ENCODE peak calls at places on chromosomes 3 and 15, in five cellular contexts. One of them, this sample, is unnamed.

GRCh38 chr3:23800731-23801130 is 5.0 kb upstream of the UBE2E1 start:
- DNase-seq in fibroblast of the aortic adventitia: peak
- DNase-seq in cardiac muscle cell: no peak
- DNase-seq in GM20000: peak
- DNase-seq in right lobe of liver: no peak
- DNase-seq in this sample: no peak

GRCh38 chr3:141401095-141401494 is 32.8 kb downstream of the ZBTB38 start:
- DNase-seq in fibroblast of the aortic adventitia: peak
- DNase-seq in cardiac muscle cell: no peak
- DNase-seq in GM20000: no peak
- DNase-seq in right lobe of liver: no peak
- DNase-seq in this sample: no peak

GRCh38 chr3:27859821-27860220 is 137.7 kb upstream of the EOMES start:
- DNase-seq in fibroblast of the aortic adventitia: no peak
- DNase-seq in cardiac muscle cell: no peak
- DNase-seq in GM20000: no peak
- DNase-seq in right lobe of liver: no peak
- DNase-seq in this sample: no peak

GRCh38 chr3:82055792-82056191 is 294.3 kb upstream of the GBE1 start:
- DNase-seq in fibroblast of the aortic adventitia: peak
- DNase-seq in cardiac muscle cell: peak
- DNase-seq in GM20000: no peak
- DNase-seq in right lobe of liver: no peak
- DNase-seq in this sample: no peak

GRCh38 chr15:58393196-58393790 is 38.5 kb upstream of the LIPC start:
- DNase-seq in fibroblast of the aortic adventitia: peak
- DNase-seq in cardiac muscle cell: no peak
- DNase-seq in GM20000: no peak
- DNase-seq in right lobe of liver: no peak
- DNase-seq in this sample: no peak

GRCh38 chr3:164524201-164524600 is 554.1 kb downstream of the SI start:
- DNase-seq in fibroblast of the aortic adventitia: no peak
- DNase-seq in cardiac muscle cell: no peak
- DNase-seq in GM20000: no peak
- DNase-seq in right lobe of liver: peak
- DNase-seq in this sample: no peak

GRCh38 chr3:15997274-15997943 is 177.1 kb upstream of the GALNT15 start:
- DNase-seq in fibroblast of the aortic adventitia: no peak
- DNase-seq in cardiac muscle cell: no peak
- DNase-seq in GM20000: peak
- DNase-seq in right lobe of liver: no peak
- DNase-seq in this sample: no peak

GRCh38 chr3:102089182-102089581 is 239.9 kb downstream of the NFKBIZ start:
- DNase-seq in fibroblast of the aortic adventitia: no peak
- DNase-seq in cardiac muscle cell: no peak
- DNase-seq in GM20000: no peak
- DNase-seq in right lobe of liver: no peak
- DNase-seq in this sample: no peak

GRCh38 chr3:24763421-24763820 is 268.8 kb upstream of the THRB start:
- DNase-seq in fibroblast of the aortic adventitia: no peak
- DNase-seq in cardiac muscle cell: no peak
- DNase-seq in GM20000: no peak
- DNase-seq in right lobe of liver: no peak
- DNase-seq in this sample: no peak

GRCh38 chr3:143123353-143123974 is 3.9 kb downstream of the CHST2 start:
- DNase-seq in fibroblast of the aortic adventitia: no peak
- DNase-seq in cardiac muscle cell: no peak
- DNase-seq in GM20000: no peak
- DNase-seq in right lobe of liver: no peak
- DNase-seq in this sample: no peak

GRCh38 chr15:64536244-64536836 is 76.0 kb downstream of the ZNF609 start:
- DNase-seq in fibroblast of the aortic adventitia: peak
- DNase-seq in cardiac muscle cell: no peak
- DNase-seq in GM20000: no peak
- DNase-seq in right lobe of liver: no peak
- DNase-seq in this sample: no peak

GRCh38 chr15:33608714-33609113 is 297.9 kb downstream of the RYR3 start:
- DNase-seq in fibroblast of the aortic adventitia: no peak
- DNase-seq in cardiac muscle cell: peak
- DNase-seq in GM20000: no peak
- DNase-seq in right lobe of liver: no peak
- DNase-seq in this sample: no peak

GRCh38 chr3:9946112-9947024 is 5.8 kb downstream of the PRRT3 start:
- DNase-seq in fibroblast of the aortic adventitia: peak
- DNase-seq in cardiac muscle cell: peak
- DNase-seq in GM20000: peak
- DNase-seq in right lobe of liver: peak
- DNase-seq in this sample: peak

GRCh38 chr3:129038121-129038855 is 22.3 kb upstream of the GP9 start:
- DNase-seq in fibroblast of the aortic adventitia: no peak
- DNase-seq in cardiac muscle cell: no peak
- DNase-seq in GM20000: no peak
- DNase-seq in right lobe of liver: no peak
- DNase-seq in this sample: peak

GRCh38 chr3:147368151-147368550 is 38.2 kb downstream of the ZIC4 start:
- DNase-seq in fibroblast of the aortic adventitia: no peak
- DNase-seq in cardiac muscle cell: no peak
- DNase-seq in GM20000: no peak
- DNase-seq in right lobe of liver: no peak
- DNase-seq in this sample: no peak

GRCh38 chr3:52973806-52974205 is 72.1 kb downstream of the SFMBT1 start:
- DNase-seq in fibroblast of the aortic adventitia: peak
- DNase-seq in cardiac muscle cell: no peak
- DNase-seq in GM20000: no peak
- DNase-seq in right lobe of liver: no peak
- DNase-seq in this sample: no peak

GRCh38 chr3:52967398-52967797 is 70.0 kb upstream of the STIMATE start:
- DNase-seq in fibroblast of the aortic adventitia: no peak
- DNase-seq in cardiac muscle cell: no peak
- DNase-seq in GM20000: no peak
- DNase-seq in right lobe of liver: no peak
- DNase-seq in this sample: no peak

DNA sequence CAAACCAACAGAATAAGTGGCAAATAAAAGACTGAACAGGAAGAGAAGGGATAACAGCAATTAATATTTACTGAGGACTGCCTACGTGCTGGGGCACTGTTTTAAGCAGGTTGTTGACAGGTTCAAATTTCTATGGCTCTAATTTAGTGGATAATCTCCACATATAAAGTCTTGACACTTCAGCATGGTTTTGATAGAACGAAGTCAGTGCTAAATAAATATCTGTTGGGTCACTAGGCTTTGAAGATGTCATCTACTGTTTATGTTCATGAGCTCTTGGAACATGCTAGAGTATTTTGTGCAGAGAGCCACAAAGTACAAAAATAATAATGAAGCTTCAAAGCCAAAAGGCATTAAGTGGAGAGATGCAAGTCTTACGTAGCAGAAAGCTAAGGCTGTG is 74.0 kb downstream of the SFMBT1 start:
- DNase-seq in fibroblast of the aortic adventitia: no peak
- DNase-seq in cardiac muscle cell: no peak
- DNase-seq in GM20000: no peak
- DNase-seq in right lobe of liver: no peak
- DNase-seq in this sample: no peak
- TF ChIP-seq CTCF in fibroblast of the aortic adventitia: no peak
- TF ChIP-seq CTCF in cardiac muscle cell: no peak
- TF ChIP-seq CTCF in GM20000: no peak
- TF ChIP-seq CTCF in right lobe of liver: no peak
- TF ChIP-seq CTCF in this sample: no peak

DNA sequence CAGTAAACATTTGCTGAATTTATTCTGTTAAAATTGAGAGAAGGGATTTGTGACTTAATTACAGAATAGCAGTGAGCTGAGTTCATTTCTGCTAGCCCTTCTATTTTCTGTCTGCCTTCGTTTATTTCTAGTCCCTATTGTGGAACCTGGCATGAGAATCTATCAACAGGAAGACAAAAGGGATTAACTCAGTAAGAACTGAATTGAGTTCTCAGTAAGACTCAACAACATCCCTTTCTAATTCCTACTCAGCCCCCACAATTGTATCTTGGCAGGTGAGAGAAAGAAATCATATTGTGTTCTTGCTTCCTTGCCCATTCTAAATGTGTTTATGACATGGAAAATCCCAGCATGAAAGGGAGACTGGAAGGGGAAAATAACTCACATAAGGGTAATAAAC is 246.4 kb upstream of the LRRC3B start:
- DNase-seq in fibroblast of the aortic adventitia: no peak
- DNase-seq in cardiac muscle cell: no peak
- DNase-seq in GM20000: no peak
- DNase-seq in right lobe of liver: no peak
- DNase-seq in this sample: no peak
- TF ChIP-seq CTCF in fibroblast of the aortic adventitia: no peak
- TF ChIP-seq CTCF in cardiac muscle cell: no peak
- TF ChIP-seq CTCF in GM20000: no peak
- TF ChIP-seq CTCF in right lobe of liver: no peak
- TF ChIP-seq CTCF in this sample: no peak

GRCh38 chr15:83657549-83657948 is 3.6 kb downstream of the ADAMTSL3 start:
- DNase-seq in fibroblast of the aortic adventitia: no peak
- DNase-seq in cardiac muscle cell: no peak
- DNase-seq in GM20000: no peak
- DNase-seq in right lobe of liver: no peak
- DNase-seq in this sample: no peak
- TF ChIP-seq CTCF in fibroblast of the aortic adventitia: no peak
- TF ChIP-seq CTCF in cardiac muscle cell: peak
- TF ChIP-seq CTCF in GM20000: no peak
- TF ChIP-seq CTCF in right lobe of liver: peak
- TF ChIP-seq CTCF in this sample: peak

GRCh38 chr3:159586587-159587202 is 401.9 kb upstream of the IL12A start:
- DNase-seq in fibroblast of the aortic adventitia: peak
- DNase-seq in cardiac muscle cell: peak
- DNase-seq in GM20000: no peak
- DNase-seq in right lobe of liver: no peak
- DNase-seq in this sample: no peak
- TF ChIP-seq CTCF in fibroblast of the aortic adventitia: peak
- TF ChIP-seq CTCF in cardiac muscle cell: peak
- TF ChIP-seq CTCF in GM20000: no peak
- TF ChIP-seq CTCF in right lobe of liver: peak
- TF ChIP-seq CTCF in this sample: peak

DNA sequence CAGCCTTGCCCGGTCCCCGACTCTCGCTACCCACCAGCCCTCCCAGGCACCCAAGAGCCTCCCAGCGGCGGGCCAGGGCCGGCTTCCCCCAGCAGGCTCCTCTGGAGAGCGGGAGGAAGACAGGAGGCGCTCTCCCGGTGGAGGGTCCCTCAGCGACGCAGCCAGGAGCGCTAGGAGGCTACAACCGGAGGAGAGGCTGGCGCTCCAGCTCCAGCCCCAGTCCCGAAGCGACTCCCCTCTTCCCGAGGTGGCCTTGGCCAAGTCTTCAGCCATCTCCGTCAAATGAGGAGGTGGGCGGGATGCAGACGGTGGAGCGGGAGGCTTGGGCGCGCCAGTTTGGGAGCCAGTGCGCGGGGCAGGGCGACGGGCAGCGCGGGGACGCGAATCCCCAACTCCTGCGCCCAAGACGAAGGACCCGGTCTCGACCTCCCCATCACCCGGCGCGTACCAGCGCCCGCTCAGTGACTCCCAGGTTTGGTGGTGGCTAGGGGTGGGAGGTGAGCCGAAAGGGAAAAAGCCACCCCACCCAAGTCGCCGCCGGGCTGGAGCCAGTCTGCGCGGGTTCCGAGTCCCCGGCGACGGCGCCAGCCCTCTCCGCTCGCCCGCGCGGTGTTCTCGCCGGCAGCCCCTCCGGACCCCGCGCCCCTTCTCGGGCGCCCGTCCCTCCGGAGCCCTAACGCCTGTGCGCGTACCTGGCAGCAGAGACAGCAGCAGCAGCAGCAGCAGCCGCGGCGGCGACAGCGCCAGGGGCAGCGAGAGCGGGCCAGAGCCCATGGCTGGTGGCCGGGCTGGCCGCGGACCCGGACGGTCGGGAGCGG is 566 bp downstream of the CHRNA3 start:
- DNase-seq in fibroblast of the aortic adventitia: no peak
- DNase-seq in cardiac muscle cell: peak
- DNase-seq in GM20000: peak
- DNase-seq in right lobe of liver: no peak
- DNase-seq in this sample: no peak
- TF ChIP-seq CTCF in fibroblast of the aortic adventitia: peak
- TF ChIP-seq CTCF in cardiac muscle cell: peak
- TF ChIP-seq CTCF in GM20000: no peak
- TF ChIP-seq CTCF in right lobe of liver: no peak
- TF ChIP-seq CTCF in this sample: peak

GRCh38 chr3:185822957-185823279 is 1.9 kb downstream of the IGF2BP2 start:
- DNase-seq in fibroblast of the aortic adventitia: no peak
- DNase-seq in cardiac muscle cell: no peak
- DNase-seq in GM20000: no peak
- DNase-seq in right lobe of liver: no peak
- DNase-seq in this sample: no peak

GRCh38 chr3:185824467-185825378 is at the start of gene IGF2BP2:
- DNase-seq in fibroblast of the aortic adventitia: peak
- DNase-seq in cardiac muscle cell: peak
- DNase-seq in GM20000: peak
- DNase-seq in right lobe of liver: peak
- DNase-seq in this sample: peak

GRCh38 chr3:185823280-185824044 is 1.4 kb downstream of the IGF2BP2 start:
- DNase-seq in fibroblast of the aortic adventitia: no peak
- DNase-seq in cardiac muscle cell: peak
- DNase-seq in GM20000: peak
- DNase-seq in right lobe of liver: peak
- DNase-seq in this sample: no peak

GRCh38 chr3:185825379-185825638 is 467 bp upstream of the IGF2BP2 start:
- DNase-seq in fibroblast of the aortic adventitia: no peak
- DNase-seq in cardiac muscle cell: no peak
- DNase-seq in GM20000: no peak
- DNase-seq in right lobe of liver: no peak
- DNase-seq in this sample: no peak

GRCh38 chr3:185824051-185824466 is 783 bp downstream of the IGF2BP2 start:
- DNase-seq in fibroblast of the aortic adventitia: no peak
- DNase-seq in cardiac muscle cell: peak
- DNase-seq in GM20000: peak
- DNase-seq in right lobe of liver: no peak
- DNase-seq in this sample: no peak
- TF ChIP-seq CTCF in fibroblast of the aortic adventitia: no peak
- TF ChIP-seq CTCF in cardiac muscle cell: no peak
- TF ChIP-seq CTCF in GM20000: no peak
- TF ChIP-seq CTCF in right lobe of liver: no peak
- TF ChIP-seq CTCF in this sample: no peak

DNA sequence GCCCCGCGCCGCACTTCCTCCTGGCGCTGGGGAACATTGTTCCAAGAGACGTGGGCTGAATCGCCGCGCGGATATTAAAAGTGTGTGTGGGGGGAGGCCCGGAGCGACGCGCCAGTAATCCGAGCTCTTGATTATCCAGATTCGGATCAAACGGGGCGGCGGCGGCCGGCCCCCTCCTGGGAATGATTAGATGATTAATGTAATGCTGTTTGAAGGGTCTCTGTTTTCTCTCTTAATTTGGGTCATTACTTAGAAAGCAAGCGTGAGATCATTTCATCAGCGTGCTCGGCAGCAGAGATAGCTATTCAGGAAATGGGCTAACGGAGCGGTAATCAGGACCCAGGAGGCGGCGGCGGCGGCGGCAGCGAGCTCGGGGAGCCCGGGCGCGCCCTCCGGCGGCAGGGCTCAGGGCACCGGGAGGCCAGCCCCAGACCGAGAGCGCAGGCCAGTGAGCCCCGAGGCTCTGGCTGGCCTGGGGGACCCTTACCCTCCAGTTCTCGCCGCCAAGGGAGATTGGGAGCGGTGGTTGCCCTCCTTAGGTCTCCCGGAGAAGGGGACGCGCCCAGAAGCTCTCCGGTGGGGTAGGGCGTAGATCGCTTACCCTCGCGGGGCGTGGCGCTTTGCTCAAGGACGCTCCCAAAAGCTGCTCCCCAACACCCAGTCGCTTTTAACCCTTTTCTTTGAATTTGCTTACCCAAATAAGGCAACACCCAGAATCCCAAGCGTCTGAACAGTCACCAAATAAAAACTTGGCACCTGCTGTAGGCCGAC is 4.5 kb downstream of the FEZF2 start:
- DNase-seq in fibroblast of the aortic adventitia: no peak
- DNase-seq in cardiac muscle cell: peak
- DNase-seq in GM20000: no peak
- DNase-seq in right lobe of liver: no peak
- DNase-seq in this sample: no peak
- TF ChIP-seq CTCF in fibroblast of the aortic adventitia: no peak
- TF ChIP-seq CTCF in cardiac muscle cell: peak
- TF ChIP-seq CTCF in GM20000: no peak
- TF ChIP-seq CTCF in right lobe of liver: no peak
- TF ChIP-seq CTCF in this sample: peak

This sample was measured in chondrocyte.